ENCODE peak calls at places on chromosome 2, in five cellular contexts. W is lower lobe of right lung, N is activated B cell treated with CpG ODN at 0.5 μM for 24 hours, Q is GM13976, A is AG10803. E is an unnamed sample.
A peak's percentile ranks its signal among the peaks of the same experiment; 100 is the strongest.

GRCh38 chr2:190277234-190278112 is 42.2 kb downstream of the HIBCH start:
- DNase-seq in W (no peak), A (peak; percentile 48), Q (peak; percentile 10), N (no peak), E (no peak)

GRCh38 chr2:199207011-199207410 is 250.7 kb downstream of the SATB2 start:
- DNase-seq in W (no peak), N (no peak), Q (no peak), A (peak; percentile 67), E (no peak)

GRCh38 chr2:42906557-42907380 is 114.4 kb upstream of the HAAO start:
- DNase-seq in W (no peak), N (no peak), A (peak; percentile 84), Q (no peak), E (no peak)

GRCh38 chr2:15354596-15355359 is 206.4 kb downstream of the NBAS start:
- DNase-seq in N (no peak), Q (no peak), W (no peak), A (no peak), E (no peak)

GRCh38 chr2:7045601-7046590 is 128.7 kb downstream of the RNF144A start:
- DNase-seq in W (no peak), A (no peak), Q (peak; percentile 9), N (no peak), E (no peak)

GRCh38 chr2:77016964-77017363 is 505.2 kb downstream of the LRRTM4 start:
- DNase-seq in Q (no peak), A (no peak), N (no peak), W (no peak), E (no peak)

GRCh38 chr2:8544786-8545631 is 136.8 kb upstream of the ID2 start:
- DNase-seq in Q (peak; percentile 87), A (peak; percentile 93), W (peak; percentile 86), N (peak; percentile 58), E (peak; percentile 96)

GRCh38 chr2:47097563-47097962 is 57.5 kb downstream of the STPG4 start:
- DNase-seq in Q (no peak), N (no peak), A (no peak), W (no peak), E (no peak)

GRCh38 chr2:240392948-240393830 is 42.3 kb upstream of the GPC1 start:
- DNase-seq in W (peak; percentile 24), A (no peak), N (no peak), Q (no peak), E (no peak)

DNA sequence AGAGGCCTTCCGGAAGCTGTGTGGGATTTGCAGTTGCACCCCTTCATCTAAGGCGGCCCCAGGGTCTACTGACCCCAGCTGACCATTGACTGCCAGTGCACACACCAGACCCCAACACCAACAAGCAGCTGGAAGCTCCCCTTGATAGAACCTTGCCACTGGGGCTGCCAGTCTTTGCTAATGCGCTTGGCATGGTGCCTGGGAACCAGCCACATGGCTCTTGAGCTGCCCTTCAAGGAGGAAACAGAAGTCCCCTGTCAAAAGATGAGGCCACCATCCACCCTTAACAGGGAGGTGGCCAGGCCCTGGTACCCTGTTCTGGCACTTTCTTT is 8.5 kb downstream of the ALPI start:
- DNase-seq in W (peak; percentile 34), N (no peak), Q (no peak), A (no peak), E (no peak)
- TF ChIP-seq CTCF in W (no peak), N (no peak), Q (no peak), A (no peak), E (no peak)

DNA sequence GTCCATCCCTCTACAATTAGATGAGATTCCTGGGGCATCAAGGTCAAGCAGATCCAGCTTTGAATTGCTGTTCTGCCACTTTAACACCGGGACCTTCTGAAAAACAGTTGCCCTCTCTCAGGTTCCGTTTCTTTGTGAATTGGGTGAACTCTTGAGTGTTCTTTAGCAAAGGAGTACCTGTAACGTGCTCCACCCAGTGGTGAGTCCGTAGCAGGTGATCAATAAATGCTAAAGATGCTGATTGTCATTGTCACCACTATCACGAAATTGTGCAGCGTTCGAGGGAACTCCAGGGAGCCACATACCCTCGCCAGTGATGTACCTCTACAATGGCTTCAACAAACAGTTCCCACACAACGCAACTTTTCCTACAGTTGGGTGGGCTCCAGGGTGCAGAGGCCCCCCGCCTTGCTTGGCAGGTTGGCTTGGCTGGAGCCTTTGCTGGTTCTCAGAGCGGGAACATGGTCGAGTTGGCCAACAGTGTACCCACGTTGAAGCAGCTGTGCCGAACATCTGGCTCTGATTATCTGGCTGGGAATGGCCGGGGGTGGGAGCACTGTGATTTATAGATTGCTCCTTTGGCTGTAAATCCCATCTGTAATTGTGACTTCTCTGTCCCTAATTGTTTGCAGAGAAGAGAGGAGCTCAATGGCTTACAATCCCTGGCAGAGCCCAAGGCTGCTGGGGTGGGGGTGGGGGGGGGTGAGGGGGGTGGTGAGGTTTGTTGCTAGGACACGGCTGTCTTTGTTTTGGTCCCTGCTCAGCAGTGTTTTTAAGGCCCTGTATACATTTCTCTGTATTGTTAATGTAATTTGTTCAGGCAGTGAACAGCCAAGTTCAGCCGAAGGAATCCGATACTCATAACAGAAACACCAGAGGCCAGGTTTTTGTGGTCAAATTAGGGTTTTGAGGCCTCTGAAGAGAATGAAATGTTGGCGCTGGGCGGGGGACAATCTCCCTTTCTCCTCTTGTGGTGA is 82.2 kb downstream of the TCF7L1 start:
- DNase-seq in Q (no peak), W (no peak), A (peak; percentile 98), N (no peak), E (no peak)
- TF ChIP-seq CTCF in Q (no peak), W (no peak), A (peak; percentile 10), N (no peak), E (no peak)

GRCh38 chr2:121694398-121695178 is 42.1 kb downstream of the NIFK start:
- DNase-seq in A (peak; percentile 49), W (no peak), N (no peak), Q (no peak), E (no peak)

GRCh38 chr2:121688820-121689219 is 39.6 kb upstream of the CLASP1 start:
- DNase-seq in W (no peak), Q (no peak), N (no peak), A (no peak), E (no peak)

GRCh38 chr2:121686218-121686617 is 37.0 kb upstream of the CLASP1 start:
- DNase-seq in W (no peak), N (no peak), A (no peak), Q (no peak), E (no peak)

GRCh38 chr2:121690095-121690494 is 40.8 kb upstream of the CLASP1 start:
- DNase-seq in Q (no peak), A (no peak), N (no peak), W (no peak), E (no peak)

DNA sequence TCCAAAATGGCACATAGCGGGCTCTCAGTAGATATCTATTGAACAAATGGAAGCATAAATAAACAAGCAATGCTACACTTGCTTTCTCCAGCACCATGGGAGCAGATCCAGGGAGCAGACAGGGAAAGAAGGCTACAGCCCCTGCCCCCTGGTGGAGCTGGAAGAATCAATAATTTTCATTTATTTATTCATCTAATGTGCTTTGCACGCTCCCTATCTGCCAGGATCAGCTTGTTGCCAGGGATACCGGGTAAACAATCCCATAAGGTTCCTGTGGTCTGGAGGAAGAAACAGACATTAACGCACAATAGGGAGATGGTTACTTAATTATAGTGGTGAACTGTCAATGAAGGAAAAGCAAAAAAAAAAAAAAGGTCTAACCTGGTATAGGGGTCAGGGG is 40.1 kb upstream of the CLASP1 start:
- DNase-seq in N (no peak), Q (no peak), W (no peak), A (peak; percentile 66), E (no peak)
- TF ChIP-seq CTCF in N (no peak), Q (no peak), W (peak; percentile 29), A (peak; percentile 45), E (no peak)

GRCh38 chr2:12167525-12168317 is 421.3 kb downstream of the LPIN1 start:
- DNase-seq in N (no peak), Q (no peak), A (no peak), W (no peak), E (no peak)
- TF ChIP-seq CTCF in N (no peak), Q (no peak), A (no peak), W (peak; percentile 45), E (no peak)